ENCODE peak calls at places on chromosomes 3 and 15, in seven cellular contexts. L is AG04450, Q is NB4, F is EL, O is RWPE1, S is breast epithelium, G is heart left ventricle. T is an unnamed sample.

GRCh38 chr3:25872200-25872877 is 82.4 kb downstream of the OXSM start:
- DNase-seq in S (no peak), Q (no peak), F (no peak), L (no peak), G (no peak), O (no peak), T (no peak)

GRCh38 chr3:7439101-7439500 is 578.2 kb downstream of the GRM7 start:
- DNase-seq in S (no peak), O (no peak), F (no peak), Q (no peak), L (no peak), G (no peak), T (no peak)

GRCh38 chr3:33790091-33790490 is 8.3 kb upstream of the PDCD6IP start:
- DNase-seq in L (no peak), G (no peak), F (no peak), O (peak; percentile 18), S (no peak), Q (no peak), T (no peak)

GRCh38 chr3:66237551-66237950 is 16.8 kb downstream of the SLC25A26 start:
- DNase-seq in S (no peak), G (no peak), F (no peak), L (no peak), Q (no peak), O (no peak), T (no peak)

GRCh38 chr15:39581501-39582285 is 814 bp downstream of the THBS1 start:
- DNase-seq in L (no peak), Q (peak; percentile 31), S (peak; percentile 71), O (peak; percentile 64), F (peak; percentile 65), G (peak; percentile 79), T (no peak)

GRCh38 chr15:73856458-73857192 is 16.7 kb upstream of the TBC1D21 start:
- DNase-seq in Q (no peak), F (no peak), S (no peak), L (no peak), O (no peak), G (no peak), T (no peak)

GRCh38 chr15:60957111-60957510 is 272.0 kb downstream of the RORA start:
- DNase-seq in L (no peak), S (no peak), G (no peak), O (no peak), Q (no peak), F (no peak), T (no peak)

GRCh38 chr15:55270301-55270700 is 19.3 kb downstream of the RAB27A start:
- DNase-seq in S (no peak), F (no peak), Q (no peak), G (no peak), O (no peak), L (no peak), T (no peak)

GRCh38 chr3:171347017-171347979 is 112.9 kb downstream of the TNIK start:
- DNase-seq in L (no peak), S (no peak), G (no peak), Q (peak; percentile 78), O (peak; percentile 23), F (peak; percentile 24), T (no peak)

GRCh38 chr3:156187146-156187769 is 66.9 kb downstream of the KCNAB1 start:
- DNase-seq in S (no peak), F (peak; percentile 58), O (no peak), L (no peak), Q (no peak), G (no peak), T (no peak)

GRCh38 chr3:47000198-47000815 is 20.8 kb downstream of the NBEAL2 start:
- DNase-seq in Q (peak; percentile 60), O (no peak), L (no peak), F (peak; percentile 60), S (no peak), G (peak; percentile 40), T (no peak)

GRCh38 chr15:70636540-70637165 is 126.7 kb downstream of the UACA start:
- DNase-seq in O (no peak), Q (peak; percentile 89), F (no peak), S (no peak), G (no peak), L (no peak), T (peak; percentile 60)

GRCh38 chr15:33934896-33935295 is 33.4 kb upstream of the CHRM5 start:
- DNase-seq in L (no peak), G (no peak), F (peak; percentile 3), S (no peak), O (no peak), Q (no peak), T (no peak)

GRCh38 chr3:101561630-101562328 is at the start of gene TRMT10C:
- DNase-seq in L (peak; percentile 77), Q (peak; percentile 94), S (peak; percentile 88), F (peak; percentile 92), G (peak; percentile 94), O (peak; percentile 88), T (peak; percentile 64)

GRCh38 chr15:89870688-89871288 is 23.0 kb downstream of the AP3S2 start:
- DNase-seq in G (no peak), Q (no peak), F (no peak), S (no peak), O (no peak), L (no peak), T (no peak)

GRCh38 chr3:155418426-155418825 is 124.9 kb upstream of the STRIT1 start:
- DNase-seq in F (no peak), O (no peak), Q (no peak), L (no peak), G (no peak), S (no peak), T (no peak)

GRCh38 chr15:25763206-25763880 is 99.8 kb downstream of the ATP10A start:
- DNase-seq in Q (no peak), F (peak; percentile 23), L (no peak), O (no peak), G (no peak), S (no peak), T (no peak)

GRCh38 chr3:63872135-63872924 is 8.7 kb downstream of the ATXN7 start:
- DNase-seq in F (peak; percentile 89), L (peak; percentile 39), S (no peak), G (no peak), Q (no peak), O (peak; percentile 49), T (no peak)

GRCh38 chr15:78265752-78266224 is 1.4 kb downstream of the DNAJA4 start:
- DNase-seq in L (peak; percentile 43), F (peak; percentile 39), Q (no peak), O (peak; percentile 57), S (no peak), G (no peak), T (no peak)

GRCh38 chr3:187996609-187997008 is 157.3 kb upstream of the LPP start:
- DNase-seq in Q (no peak), G (no peak), L (no peak), F (no peak), O (no peak), S (no peak), T (no peak)

GRCh38 chr15:69016021-69016595 is 1.6 kb downstream of the NOX5 start:
- DNase-seq in L (no peak), Q (no peak), O (no peak), S (no peak), G (no peak), F (no peak), T (no peak)